ENCODE peak calls at places on chromosomes 3 and 15, in four cellular contexts. E, Z, B and V are unnamed samples.
A peak's percentile ranks its signal among the peaks of the same experiment; 100 is the strongest.

GRCh38 chr3:152835311-152836102 is 576 bp downstream of the P2RY1 start:
- DNase-seq in E (peak; percentile 61), Z (peak; percentile 91), B (peak; percentile 33), V (no peak)

GRCh38 chr3:71090207-71090606 is 493.3 kb downstream of the FOXP1 start:
- DNase-seq in E (no peak), Z (no peak), B (no peak), V (no peak)

GRCh38 chr15:82803793-82804574 is 1.9 kb downstream of the FSD2 start:
- DNase-seq in E (no peak), Z (no peak), B (no peak), V (no peak)

GRCh38 chr15:74664670-74665069 is 31.2 kb downstream of the EDC3 start:
- DNase-seq in E (no peak), Z (no peak), B (no peak), V (no peak)

GRCh38 chr15:78195735-78196201 is 38.6 kb downstream of the ACSBG1 start:
- DNase-seq in E (peak; percentile 2), Z (peak; percentile 69), B (peak; percentile 50), V (no peak)

GRCh38 chr3:30399394-30400181 is 206.8 kb upstream of the TGFBR2 start:
- DNase-seq in E (no peak), Z (no peak), B (no peak), V (peak; percentile 16)

GRCh38 chr3:58116985-58117384 is 93.8 kb downstream of the DNASE1L3 start:
- DNase-seq in E (no peak), Z (no peak), B (no peak), V (no peak)

GRCh38 chr15:41258706-41259471 is 27.8 kb downstream of the CHP1 start:
- DNase-seq in E (no peak), Z (no peak), B (peak; percentile 43), V (no peak)

GRCh38 chr3:139718415-139718814 is 40.6 kb upstream of the NMNAT3 start:
- DNase-seq in E (peak; percentile 45), Z (no peak), B (no peak), V (no peak)

GRCh38 chr15:42427429-42428223 is 63.3 kb downstream of the ZNF106 start:
- DNase-seq in E (no peak), Z (no peak), B (no peak), V (no peak)

GRCh38 chr3:114299421-114299820 is 5.6 kb downstream of the TIGIT start:
- DNase-seq in E (no peak), Z (no peak), B (no peak), V (no peak)

GRCh38 chr3:185730550-185730949 is 94.3 kb downstream of the IGF2BP2 start:
- DNase-seq in E (no peak), Z (no peak), B (no peak), V (no peak)

GRCh38 chr3:110397115-110397514 is 674.5 kb upstream of the NECTIN3 start:
- DNase-seq in E (no peak), Z (no peak), B (no peak), V (no peak)

GRCh38 chr15:52261498-52262242 is 33.9 kb downstream of the MYO5C start:
- DNase-seq in E (peak; percentile 79), Z (no peak), B (peak; percentile 65), V (peak; percentile 88)

GRCh38 chr3:55894605-55895004 is 407.5 kb upstream of the WNT5A start:
- DNase-seq in E (no peak), Z (no peak), B (no peak), V (no peak)

GRCh38 chr3:153906366-153906765 is 214.8 kb upstream of the ARHGEF26 start:
- DNase-seq in E (no peak), Z (no peak), B (no peak), V (no peak)

GRCh38 chr3:39707314-39707909 is 102.0 kb upstream of the MYRIP start:
- DNase-seq in E (no peak), Z (no peak), B (no peak), V (peak; percentile 9)

GRCh38 chr3:148718982-148719862 is 21.5 kb downstream of the AGTR1 start:
- DNase-seq in E (no peak), Z (no peak), B (no peak), V (no peak)

GRCh38 chr3:193826126-193826795 is 233.3 kb downstream of the OPA1 start:
- DNase-seq in E (peak; percentile 20), Z (no peak), B (peak; percentile 54), V (peak; percentile 69)

GRCh38 chr15:42879390-42879912 is 41.1 kb downstream of the TTBK2 start:
- DNase-seq in E (no peak), Z (no peak), B (no peak), V (no peak)

GRCh38 chr15:63973212-63974009 is 72.9 kb downstream of the DAPK2 start:
- DNase-seq in E (no peak), Z (no peak), B (no peak), V (no peak)

GRCh38 chr3:140053011-140053702 is 118.2 kb downstream of the CLSTN2 start:
- DNase-seq in E (no peak), Z (no peak), B (no peak), V (peak; percentile 45)

GRCh38 chr3:16885588-16885903 is 791 bp downstream of the PLCL2 start:
- DNase-seq in E (no peak), Z (no peak), B (no peak), V (no peak)

GRCh38 chr15:73387507-73388255 is 18.9 kb upstream of the HCN4 start:
- DNase-seq in E (no peak), Z (no peak), B (no peak), V (no peak)

GRCh38 chr3:79930196-79930595 is 162.4 kb upstream of the ROBO1 start:
- DNase-seq in E (no peak), Z (no peak), B (no peak), V (no peak)

GRCh38 chr3:34377961-34378360 is 579.5 kb downstream of the PDCD6IP start:
- DNase-seq in E (no peak), Z (no peak), B (peak; percentile 73), V (no peak)

GRCh38 chr15:51806123-51806522 is 23.3 kb upstream of the TMOD3 start:
- DNase-seq in E (no peak), Z (no peak), B (no peak), V (no peak)

GRCh38 chr3:139935866-139936817 is 1.2 kb downstream of the CLSTN2 start:
- DNase-seq in E (peak; percentile 12), Z (peak; percentile 63), B (peak; percentile 26), V (no peak)

GRCh38 chr3:172391592-172392302 is 56.5 kb downstream of the GHSR start:
- DNase-seq in E (no peak), Z (no peak), B (no peak), V (no peak)

GRCh38 chr3:153785901-153786300 is 335.3 kb upstream of the ARHGEF26 start:
- DNase-seq in E (no peak), Z (no peak), B (no peak), V (no peak)

GRCh38 chr3:8969246-8969645 is 6.0 kb upstream of the RAD18 start:
- DNase-seq in E (no peak), Z (no peak), B (no peak), V (no peak)

GRCh38 chr15:101499863-101500713 is 10.6 kb upstream of the PCSK6 start:
- DNase-seq in E (peak; percentile 70), Z (no peak), B (peak; percentile 73), V (no peak)

GRCh38 chr3:143207338-143207961 is 87.9 kb downstream of the CHST2 start:
- DNase-seq in E (no peak), Z (no peak), B (no peak), V (peak; percentile 96)

GRCh38 chr3:120699333-120699732 is 17.3 kb upstream of the HGD start:
- DNase-seq in E (no peak), Z (no peak), B (no peak), V (no peak)

GRCh38 chr15:50137893-50138292 is 18.9 kb upstream of the ATP8B4 start:
- DNase-seq in E (no peak), Z (no peak), B (no peak), V (no peak)

DNA sequence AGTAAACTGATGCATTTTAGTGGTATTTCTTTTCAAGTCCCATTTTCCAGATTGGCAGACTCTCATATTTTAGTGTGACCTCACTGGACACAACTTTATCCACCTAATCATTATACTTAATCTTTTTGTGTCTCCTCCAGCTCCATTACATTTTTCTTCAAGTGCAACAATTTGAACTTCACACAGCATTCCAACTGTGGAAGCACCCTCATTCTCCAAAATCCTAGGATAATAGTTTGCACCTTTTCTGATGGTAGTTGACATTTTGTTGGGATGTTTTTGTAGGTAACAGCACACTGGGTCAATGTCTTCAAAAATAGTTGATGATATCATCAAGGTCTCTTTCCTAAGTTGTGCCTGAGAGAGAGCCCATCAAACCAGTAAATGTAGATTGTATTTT is 123.1 kb downstream of the RYR3 start:
- DNase-seq in E (no peak), Z (no peak), B (no peak), V (no peak)
- TF ChIP-seq CTCF in E (no peak), Z (no peak), B (no peak), V (no peak)

GRCh38 chr3:124037332-124037731 is 45.4 kb upstream of the ROPN1 start:
- DNase-seq in E (no peak), Z (no peak), B (no peak), V (no peak)
- H3K27me3 ChIP-seq in E (no peaks in the 10 kb centered on the region), Z (peaks cover 14% of the 10 kb centered on the region), B (peaks cover 61% of the 10 kb centered on the region), V (no peaks in the 10 kb centered on the region)

GRCh38 chr3:134364936-134365765 is 9.1 kb downstream of the AMOTL2 start:
- DNase-seq in E (no peak), Z (peak; percentile 47), B (no peak), V (no peak)
- H3K4me3 ChIP-seq in E (no peak overlapping the region), Z (no peak overlapping the region), B (peak overlapping the region; percentile 38), V (no peak overlapping the region)

GRCh38 chr3:85342915-85343314 is 384.1 kb downstream of the CADM2 start:
- DNase-seq in E (no peak), Z (no peak), B (no peak), V (no peak)
- TF ChIP-seq CTCF in E (no peak), Z (peak; percentile 17), B (no peak), V (peak; percentile 28)

GRCh38 chr3:11757441-11757875 is 89.2 kb downstream of the TAMM41 start:
- DNase-seq in E (no peak), Z (no peak), B (no peak), V (no peak)
- H3K27me3 ChIP-seq in E (no peaks in the 10 kb centered on the region), Z (no peaks in the 10 kb centered on the region), B (no peaks in the 10 kb centered on the region), V (peaks cover 10% of the 10 kb centered on the region)

GRCh38 chr3:25433868-25434267 is 5.8 kb downstream of the RARB start:
- DNase-seq in E (peak; percentile 32), Z (no peak), B (no peak), V (no peak)

GRCh38 chr3:25433106-25433505 is 5.0 kb downstream of the RARB start:
- DNase-seq in E (no peak), Z (no peak), B (no peak), V (no peak)

GRCh38 chr3:25430942-25431570 is 3.0 kb downstream of the RARB start:
- DNase-seq in E (no peak), Z (no peak), B (no peak), V (no peak)

GRCh38 chr3:25429960-25430941 is 2.2 kb downstream of the RARB start:
- DNase-seq in E (no peak), Z (no peak), B (no peak), V (no peak)

DNA sequence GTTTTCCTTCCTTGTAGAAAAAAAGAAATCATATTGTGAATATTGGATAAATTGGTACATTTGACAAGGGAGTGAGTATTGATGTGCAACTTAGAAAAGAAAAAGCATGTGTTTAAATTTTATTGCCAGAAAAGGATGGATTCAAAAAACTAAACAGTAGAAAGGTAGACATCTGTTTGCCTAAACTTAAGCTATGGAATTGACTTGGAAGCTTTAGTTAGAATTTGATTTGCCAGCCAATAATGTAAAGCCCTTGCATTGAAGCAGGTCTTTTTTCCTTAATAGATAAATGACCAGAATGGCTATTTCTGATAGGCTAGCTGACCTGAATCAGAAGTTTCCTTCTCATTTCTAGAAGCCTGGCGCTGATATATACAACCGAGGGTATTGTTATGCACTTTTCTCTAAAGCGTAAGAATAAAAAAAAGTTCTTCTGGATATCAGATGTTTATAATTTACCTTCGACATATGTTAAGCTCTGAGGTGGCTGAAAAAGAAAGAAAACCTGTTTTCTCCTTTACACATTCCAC is 4.2 kb downstream of the RARB start:
- DNase-seq in E (no peak), Z (no peak), B (no peak), V (no peak)
- H3K4me3 ChIP-seq in E (peak overlapping the region; percentile 62), Z (peak overlapping the region; percentile 60), B (no peak overlapping the region), V (no peak overlapping the region)